ENCODE peak calls at places on chromosome 20, in eight cellular contexts. L is right lobe of liver, H is HCT116, O is cardiac muscle cell, R is astrocyte, G is lower lobe of right lung, J is kidney epithelial cell, V is left ventricle myocardium inferior. U is an unnamed sample.

GRCh38 chr20:15359056-15359455 is 1021.6 kb upstream of the FLRT3 start:
- DNase-seq in L (no peak), H (no peak), O (no peak), R (no peak), G (no peak), J (no peak), V (no peak), U (no peak)

GRCh38 chr20:60512436-60512835 is 554.2 kb downstream of the CDH26 start:
- DNase-seq in L (no peak), H (no peak), O (no peak), R (peak), G (no peak), J (no peak), V (no peak), U (no peak)

GRCh38 chr20:54680872-54681297 is 205.5 kb downstream of the DOK5 start:
- DNase-seq in L (no peak), H (peak), O (peak), R (peak), G (no peak), J (no peak), V (no peak), U (peak)

GRCh38 chr20:36736451-36737182 is 9.3 kb downstream of the NDRG3 start:
- DNase-seq in L (no peak), H (no peak), O (no peak), R (no peak), G (no peak), J (no peak), V (no peak), U (peak)

GRCh38 chr20:36182604-36183154 is 28.1 kb downstream of the EPB41L1 start:
- DNase-seq in L (no peak), H (no peak), O (no peak), R (no peak), G (no peak), J (no peak), V (no peak), U (no peak)

GRCh38 chr20:571754-572331 is 28.3 kb upstream of the CSNK2A1 start:
- DNase-seq in L (no peak), H (no peak), O (peak), R (peak), G (peak), J (no peak), V (peak), U (peak)

GRCh38 chr20:24937579-24937978 is 11.5 kb upstream of the CST7 start:
- DNase-seq in L (no peak), H (no peak), O (no peak), R (no peak), G (no peak), J (no peak), V (no peak), U (no peak)

GRCh38 chr20:14441201-14441600 is 103.8 kb upstream of the FLRT3 start:
- DNase-seq in L (no peak), H (no peak), O (no peak), R (no peak), G (no peak), J (no peak), V (no peak), U (no peak)

GRCh38 chr20:57322476-57322875 is 7.1 kb upstream of the SPO11 start:
- DNase-seq in L (no peak), H (no peak), O (no peak), R (no peak), G (no peak), J (no peak), V (no peak), U (no peak)

DNA sequence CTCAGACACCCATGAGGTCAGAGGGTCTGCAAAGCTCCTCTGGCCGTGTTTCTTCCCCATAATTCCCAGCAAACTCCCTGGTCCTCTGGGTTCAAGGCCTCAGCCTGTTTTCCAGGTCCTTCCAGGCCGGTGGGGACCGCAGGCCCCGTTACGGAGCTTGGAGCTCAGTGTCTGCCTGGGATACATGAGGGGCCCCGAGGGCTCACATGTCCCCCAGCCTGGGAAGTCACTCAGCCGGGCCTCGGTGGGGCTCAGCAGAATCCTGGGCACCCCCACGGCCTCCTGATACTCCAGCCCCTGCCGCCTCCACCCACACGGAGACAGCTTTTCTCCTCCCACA is 3.4 kb upstream of the SULF2 start:
- DNase-seq in L (no peak), H (no peak), O (no peak), R (no peak), G (no peak), J (no peak), V (no peak), U (no peak)
- TF ChIP-seq CTCF in L (no peak), H (no peak), O (no peak), R (no peak), G (no peak), J (no peak), V (no peak), U (no peak)

GRCh38 chr20:37760322-37760721 is 66.5 kb downstream of the CTNNBL1 start:
- DNase-seq in L (no peak), H (no peak), O (no peak), R (no peak), G (no peak), J (no peak), V (no peak), U (no peak)

GRCh38 chr20:37759761-37760209 is 66.0 kb downstream of the CTNNBL1 start:
- DNase-seq in L (no peak), H (no peak), O (no peak), R (no peak), G (no peak), J (no peak), V (no peak), U (no peak)

GRCh38 chr20:37757550-37757949 is 63.7 kb downstream of the CTNNBL1 start:
- DNase-seq in L (no peak), H (no peak), O (peak), R (no peak), G (no peak), J (no peak), V (no peak), U (no peak)

GRCh38 chr20:37756234-37756633 is 62.4 kb downstream of the CTNNBL1 start:
- DNase-seq in L (no peak), H (no peak), O (no peak), R (no peak), G (no peak), J (no peak), V (no peak), U (no peak)

GRCh38 chr20:37758332-37758731 is 64.5 kb downstream of the CTNNBL1 start:
- DNase-seq in L (no peak), H (no peak), O (no peak), R (no peak), G (no peak), J (no peak), V (peak), U (peak)
- TF ChIP-seq CTCF in L (peak), H (peak), O (peak), R (peak), G (no peak), J (peak), V (no peak), U (peak)

GRCh38 chr20:20864346-20865096 is 152.1 kb upstream of the RALGAPA2 start:
- DNase-seq in L (no peak), H (no peak), O (peak), R (no peak), G (no peak), J (no peak), V (no peak), U (no peak)
- TF ChIP-seq CTCF in L (no peak), H (peak), O (no peak), R (no peak), G (no peak), J (peak), V (peak), U (no peak)

DNA sequence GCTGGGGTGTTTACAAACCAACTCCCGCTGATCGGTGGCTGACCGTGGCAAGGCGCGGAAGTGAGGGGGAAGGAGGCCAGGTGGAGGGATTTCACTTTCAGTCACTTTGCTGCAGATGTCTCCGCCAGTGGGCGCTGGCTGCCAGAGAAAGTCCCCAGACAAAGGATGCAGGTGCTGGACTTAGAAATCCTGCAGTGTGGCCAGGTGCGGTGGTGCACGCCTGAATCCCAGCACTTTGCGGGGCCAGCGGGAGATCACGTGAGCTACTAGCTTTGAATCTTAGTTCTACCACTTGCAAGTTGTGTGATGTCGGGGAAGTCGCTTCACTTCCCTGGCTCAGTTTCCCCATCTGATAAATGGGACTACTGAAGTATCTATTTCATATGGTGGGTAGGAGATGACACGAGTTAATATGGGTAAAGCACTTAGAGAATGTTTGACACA is 180.4 kb downstream of the ZNF217 start:
- DNase-seq in L (peak), H (peak), O (peak), R (no peak), G (peak), J (no peak), V (no peak), U (peak)
- TF ChIP-seq CTCF in L (no peak), H (peak), O (peak), R (no peak), G (peak), J (peak), V (peak), U (peak)

GRCh38 chr20:42204261-42204660 is 586.1 kb upstream of the CHD6 start:
- DNase-seq in L (no peak), H (no peak), O (peak), R (no peak), G (no peak), J (no peak), V (no peak), U (no peak)
- TF ChIP-seq CTCF in L (peak), H (no peak), O (no peak), R (no peak), G (peak), J (no peak), V (peak), U (peak)

GRCh38 chr20:61968036-61968810 is 97.5 kb downstream of the TAF4 start:
- DNase-seq in L (no peak), H (no peak), O (no peak), R (no peak), G (no peak), J (no peak), V (no peak), U (no peak)
- TF ChIP-seq CTCF in L (no peak), H (no peak), O (no peak), R (no peak), G (no peak), J (no peak), V (no peak), U (no peak)

GRCh38 chr20:45087115-45087785 is 13.7 kb downstream of the KCNS1 start:
- DNase-seq in L (no peak), H (no peak), O (no peak), R (no peak), G (no peak), J (no peak), V (no peak), U (no peak)

GRCh38 chr20:45088247-45088646 is 12.7 kb downstream of the KCNS1 start:
- DNase-seq in L (no peak), H (no peak), O (no peak), R (peak), G (no peak), J (peak), V (no peak), U (no peak)

GRCh38 chr20:45087814-45088213 is 13.1 kb downstream of the KCNS1 start:
- DNase-seq in L (no peak), H (no peak), O (no peak), R (peak), G (no peak), J (no peak), V (no peak), U (no peak)

GRCh38 chr20:45085289-45085688 is 15.6 kb downstream of the KCNS1 start:
- DNase-seq in L (no peak), H (no peak), O (no peak), R (no peak), G (no peak), J (no peak), V (no peak), U (no peak)

GRCh38 chr20:45085867-45086266 is 15.1 kb downstream of the KCNS1 start:
- DNase-seq in L (no peak), H (no peak), O (no peak), R (no peak), G (no peak), J (no peak), V (no peak), U (no peak)
- TF ChIP-seq CTCF in L (no peak), H (peak), O (no peak), R (no peak), G (no peak), J (no peak), V (no peak), U (no peak)

GRCh38 chr20:23078994-23079364 is 7.1 kb downstream of the CD93 start:
- DNase-seq in L (no peak), H (no peak), O (peak), R (no peak), G (no peak), J (no peak), V (no peak), U (no peak)
- TF ChIP-seq CTCF in L (no peak), H (peak), O (peak), R (no peak), G (no peak), J (peak), V (no peak), U (peak)

GRCh38 chr20:12354725-12355124 is 437.0 kb downstream of the BTBD3 start:
- DNase-seq in L (no peak), H (no peak), O (no peak), R (no peak), G (no peak), J (no peak), V (no peak), U (no peak)

GRCh38 chr20:12355185-12355584 is 437.5 kb downstream of the BTBD3 start:
- DNase-seq in L (no peak), H (no peak), O (no peak), R (no peak), G (no peak), J (no peak), V (no peak), U (no peak)

GRCh38 chr20:12358655-12359009 is 440.9 kb downstream of the BTBD3 start:
- DNase-seq in L (no peak), H (no peak), O (no peak), R (no peak), G (no peak), J (no peak), V (no peak), U (no peak)

DNA sequence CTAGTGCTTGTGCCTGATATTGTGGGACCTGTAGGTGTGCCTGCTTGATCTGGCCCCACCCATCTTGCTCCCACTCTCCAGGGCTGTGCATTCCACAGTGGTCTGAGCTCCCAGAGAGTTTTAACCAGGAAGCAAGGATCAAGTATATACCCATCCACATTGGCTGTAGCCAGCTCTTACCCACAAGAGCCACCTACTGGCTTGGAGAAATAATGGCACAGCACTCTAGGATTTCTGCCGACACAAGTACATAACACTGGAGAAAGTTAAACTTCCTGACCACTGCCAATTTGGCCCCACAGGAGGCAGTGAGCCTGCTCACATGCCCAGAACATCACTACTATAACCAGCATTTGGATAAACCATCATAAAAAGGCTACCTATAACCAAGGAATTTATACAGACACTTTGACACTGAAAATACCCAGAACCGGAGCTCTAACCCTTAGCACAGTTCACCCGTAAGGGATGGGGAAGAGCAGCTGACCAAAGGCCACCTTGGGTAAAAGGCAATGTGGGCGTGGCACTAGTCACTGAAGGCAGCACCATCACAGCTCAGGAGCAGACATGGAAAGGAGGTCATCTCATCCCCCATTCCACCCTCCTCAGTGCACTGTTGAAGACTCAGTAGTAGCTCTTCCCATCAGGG is 440.4 kb downstream of the BTBD3 start:
- DNase-seq in L (no peak), H (no peak), O (peak), R (no peak), G (no peak), J (no peak), V (no peak), U (no peak)
- TF ChIP-seq CTCF in L (peak), H (no peak), O (peak), R (no peak), G (no peak), J (peak), V (peak), U (peak)

GRCh38 chr20:51410586-51411325 is 131.8 kb downstream of the NFATC2 start:
- DNase-seq in L (no peak), H (no peak), O (no peak), R (no peak), G (no peak), J (no peak), V (no peak), U (no peak)

GRCh38 chr20:51413753-51414323 is 128.7 kb downstream of the NFATC2 start:
- DNase-seq in L (no peak), H (no peak), O (no peak), R (no peak), G (no peak), J (no peak), V (no peak), U (no peak)

GRCh38 chr20:51412991-51413471 is 129.5 kb downstream of the NFATC2 start:
- DNase-seq in L (peak), H (no peak), O (no peak), R (no peak), G (no peak), J (no peak), V (peak), U (no peak)

GRCh38 chr20:51412333-51412761 is 130.2 kb downstream of the NFATC2 start:
- DNase-seq in L (peak), H (no peak), O (no peak), R (peak), G (no peak), J (no peak), V (peak), U (no peak)

GRCh38 chr20:51411867-51412266 is 130.7 kb downstream of the NFATC2 start:
- DNase-seq in L (no peak), H (no peak), O (no peak), R (no peak), G (no peak), J (no peak), V (no peak), U (no peak)
- TF ChIP-seq CTCF in L (no peak), H (no peak), O (no peak), R (no peak), G (no peak), J (no peak), V (no peak), U (no peak)

U was measured in endothelial cell.